ENCODE peak calls at places on chromosomes 16 and 17, in nine cellular contexts. T is heart right ventricle; A is left lung; N is CD8-positive, alpha-beta T cell; Q is body of pancreas; O is MM.1S; R is right atrium auricular region; U is adrenal gland; V is cardiac muscle cell. X is an unnamed sample. For H3K4me1, the result is how much of the 10 kb centered on the place peaks cover.

GRCh38 chr17:31631759-31632158 is 227.3 kb downstream of the COPRS start:
- DNase-seq in N (no peak), U (no peak), O (no peak), T (no peak), V (no peak), Q (no peak), A (no peak), R (peak), X (no peak)

GRCh38 chr16:57646388-57647039 is 18.1 kb downstream of the ADGRG1 start:
- DNase-seq in V (no peak), A (no peak), U (no peak), O (no peak), R (no peak), N (no peak), T (no peak), Q (no peak), X (no peak)

GRCh38 chr17:58686980-58687379 is 4.9 kb downstream of the TEX14 start:
- DNase-seq in V (no peak), R (no peak), T (no peak), Q (no peak), A (no peak), O (no peak), N (no peak), U (no peak), X (no peak)

GRCh38 chr16:24009060-24009459 is 173.3 kb downstream of the PRKCB start:
- DNase-seq in O (no peak), V (no peak), T (no peak), A (no peak), R (no peak), U (no peak), N (no peak), Q (no peak), X (no peak)

GRCh38 chr16:87244646-87245197 is 72.5 kb downstream of the C16orf95 start:
- DNase-seq in A (no peak), U (no peak), T (no peak), O (no peak), Q (no peak), V (no peak), R (no peak), N (no peak), X (no peak)

GRCh38 chr17:56887105-56887504 is 26.7 kb downstream of the TRIM25 start:
- DNase-seq in Q (no peak), N (no peak), O (no peak), U (no peak), R (no peak), T (no peak), V (no peak), A (no peak), X (no peak)

GRCh38 chr17:57051886-57052342 is 33.1 kb upstream of the AKAP1 start:
- DNase-seq in V (no peak), Q (no peak), R (no peak), T (no peak), N (no peak), U (no peak), A (no peak), O (no peak), X (no peak)

GRCh38 chr16:80259289-80259805 is 281.4 kb upstream of the DYNLRB2 start:
- DNase-seq in T (no peak), N (no peak), U (no peak), R (no peak), V (no peak), Q (no peak), O (no peak), A (no peak), X (no peak)

GRCh38 chr17:64641499-64641898 is 20.6 kb downstream of the SMURF2 start:
- DNase-seq in A (no peak), N (no peak), R (no peak), Q (peak), U (peak), O (no peak), T (no peak), V (peak), X (no peak)

GRCh38 chr16:30769379-30770089 is 7.4 kb downstream of the RNF40 start:
- DNase-seq in O (no peak), V (no peak), R (no peak), T (no peak), U (no peak), Q (no peak), N (no peak), A (peak), X (no peak)

GRCh38 chr16:63050391-63050790 is 1014.2 kb upstream of the CDH8 start:
- DNase-seq in T (no peak), U (no peak), A (no peak), R (no peak), N (no peak), Q (no peak), V (no peak), O (peak), X (no peak)

GRCh38 chr17:44636562-44636961 is 19.7 kb upstream of the MEIOC start:
- DNase-seq in N (no peak), Q (no peak), R (no peak), A (no peak), U (no peak), T (no peak), O (peak), V (peak), X (no peak)

GRCh38 chr17:65072577-65073178 is 16.1 kb upstream of the GNA13 start:
- DNase-seq in A (no peak), V (no peak), O (no peak), N (no peak), T (no peak), Q (no peak), R (no peak), U (no peak), X (no peak)

GRCh38 chr16:67666032-67666537 is 465 bp downstream of the ENKD1 start:
- DNase-seq in A (no peak), T (no peak), R (no peak), O (no peak), Q (peak), V (peak), N (no peak), U (peak), X (no peak)

GRCh38 chr16:12097523-12098428 is 121.2 kb downstream of the SNX29 start:
- DNase-seq in U (peak), A (no peak), O (no peak), R (peak), Q (no peak), V (peak), N (no peak), T (peak), X (no peak)

GRCh38 chr17:32596666-32597065 is 109.9 kb downstream of the CDK5R1 start:
- DNase-seq in A (no peak), R (no peak), N (no peak), V (peak), Q (no peak), U (no peak), T (no peak), O (peak), X (no peak)

GRCh38 chr17:29344201-29344856 is 45.8 kb upstream of the TAOK1 start:
- DNase-seq in O (no peak), R (no peak), A (no peak), V (no peak), N (no peak), U (no peak), Q (no peak), T (no peak), X (no peak)

GRCh38 chr17:40322417-40323315 is 13.7 kb downstream of the RARA start:
- DNase-seq in U (peak), A (peak), O (peak), V (peak), T (peak), Q (peak), R (no peak), N (peak), X (peak)

GRCh38 chr17:78132086-78132676 is 1.6 kb downstream of the TMC8 start:
- DNase-seq in V (no peak), Q (peak), R (no peak), N (peak), A (peak), U (no peak), T (no peak), O (peak), X (peak)

GRCh38 chr17:78133179-78133951 is 2.8 kb downstream of the TMC8 start:
- DNase-seq in Q (no peak), O (no peak), T (no peak), A (no peak), R (no peak), V (no peak), U (no peak), N (no peak), X (no peak)

GRCh38 chr17:78133971-78134898 is 3.7 kb downstream of the TMC8 start:
- DNase-seq in U (peak), R (no peak), N (peak), V (peak), A (peak), O (peak), T (no peak), Q (peak), X (peak)

GRCh38 chr17:78131172-78132085 is 858 bp downstream of the TMC8 start:
- DNase-seq in Q (no peak), T (no peak), A (no peak), N (peak), U (no peak), O (peak), R (no peak), V (no peak), X (peak)

GRCh38 chr17:78132767-78133178 is 2.2 kb downstream of the TMC8 start:
- DNase-seq in Q (no peak), O (no peak), V (no peak), A (no peak), T (no peak), N (no peak), R (no peak), U (no peak), X (no peak)
- H3K4me1 ChIP-seq in Q (under half), O (under half), V (under half), A (half or more), T (under half), N (half or more), R (half or more), U (under half), X (half or more)

DNA sequence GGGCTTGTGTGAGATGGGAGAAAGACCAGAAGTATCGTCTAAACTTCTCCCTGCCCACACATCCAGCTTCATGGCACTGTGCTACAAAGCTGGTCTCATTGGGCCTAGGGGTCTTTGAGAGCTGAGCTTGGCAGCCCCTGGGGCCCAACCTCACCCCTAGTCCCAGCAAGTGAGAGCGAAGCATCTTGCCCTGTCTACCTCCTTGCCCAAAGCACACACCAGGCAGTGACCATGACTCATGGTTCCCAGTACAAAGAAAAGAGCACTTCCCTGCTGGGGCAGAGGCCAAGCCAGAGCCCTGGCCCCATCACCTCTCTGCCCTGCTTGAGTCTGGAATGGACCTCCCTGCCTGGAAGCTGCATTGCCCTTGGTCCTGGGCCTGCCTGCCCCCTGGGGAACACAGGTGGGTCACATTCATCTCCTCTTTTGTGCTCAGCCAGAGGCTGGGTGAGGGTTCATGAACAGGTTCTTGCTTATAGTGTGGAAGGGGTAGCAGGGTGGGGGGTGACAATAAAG is 1.2 kb downstream of the SLC16A5 start:
- DNase-seq in U (no peak), R (no peak), Q (no peak), A (peak), N (no peak), V (no peak), T (peak), O (no peak), X (no peak)
- H3K4me3 ChIP-seq in U (no peak), R (peak), Q (no peak), A (no peak), N (no peak), V (no peak), T (no peak), O (no peak), X (no peak)

GRCh38 chr17:47230864-47231263 is 21.7 kb downstream of the MYL4 start:
- DNase-seq in U (no peak), R (no peak), V (no peak), T (no peak), A (no peak), O (peak), N (no peak), Q (no peak), X (no peak)
- H3K27ac ChIP-seq in U (no peak), R (no peak), V (no peak), T (no peak), A (no peak), O (no peak), N (no peak), Q (no peak), X (no peak)

GRCh38 chr16:85607796-85608514 is 5.2 kb upstream of the GSE1 start:
- DNase-seq in O (no peak), U (no peak), N (no peak), A (no peak), Q (no peak), V (no peak), T (no peak), R (no peak), X (no peak)

GRCh38 chr16:85605051-85605911 is 7.8 kb upstream of the GSE1 start:
- DNase-seq in U (no peak), A (no peak), O (no peak), Q (no peak), T (no peak), N (no peak), R (no peak), V (no peak), X (no peak)

GRCh38 chr16:85607331-85607765 is 5.8 kb upstream of the GSE1 start:
- DNase-seq in T (no peak), O (no peak), U (no peak), V (peak), N (no peak), R (no peak), A (no peak), Q (peak), X (no peak)

GRCh38 chr16:85606920-85607319 is 6.2 kb upstream of the GSE1 start:
- DNase-seq in T (no peak), R (no peak), O (no peak), V (no peak), A (no peak), Q (no peak), N (no peak), U (no peak), X (no peak)

DNA sequence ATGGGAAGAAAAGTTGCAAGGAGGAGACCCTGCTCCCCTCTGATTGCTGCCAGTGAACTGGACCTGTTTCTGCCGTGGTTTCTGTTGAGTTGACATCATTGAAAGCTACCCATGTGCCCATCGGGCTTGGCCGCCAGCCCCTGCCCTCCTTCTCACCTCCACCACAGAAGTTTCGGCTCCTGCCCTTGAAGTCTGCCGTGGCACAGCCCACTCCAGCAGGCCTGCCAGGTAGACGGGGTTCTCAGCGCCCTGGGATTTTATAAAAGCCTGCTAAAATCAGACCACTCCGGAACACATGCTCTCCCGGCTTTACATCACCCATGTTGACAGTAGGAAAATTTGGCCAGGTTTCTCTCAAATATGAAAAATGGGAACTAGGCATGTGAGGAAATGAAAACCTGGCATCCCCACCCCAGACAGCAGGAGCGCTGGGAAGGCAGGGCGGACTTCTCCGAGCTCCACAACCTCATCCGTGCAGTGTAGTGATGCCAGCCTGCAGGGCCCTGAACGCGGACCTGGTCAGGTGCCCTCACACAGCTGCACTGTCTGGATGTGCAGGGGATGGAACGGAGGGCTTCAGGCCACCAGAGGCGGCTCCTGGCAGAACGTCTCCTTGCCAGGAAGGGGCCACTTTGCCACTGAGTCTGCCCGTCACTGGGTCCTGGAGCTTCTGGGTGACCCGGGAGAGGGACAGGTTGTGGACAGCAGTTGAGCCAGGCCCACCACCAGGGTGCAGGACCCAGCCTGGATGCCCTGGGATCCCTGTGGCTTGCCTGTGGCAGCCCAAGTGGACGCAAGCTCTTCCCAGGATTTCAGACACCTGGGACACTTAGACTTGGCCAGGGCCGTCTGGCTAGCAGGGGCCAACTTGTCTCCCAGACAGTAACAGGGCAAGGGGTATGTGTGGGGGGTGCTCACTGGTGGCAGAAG is 6.9 kb upstream of the GSE1 start:
- DNase-seq in O (no peak), V (no peak), T (no peak), A (no peak), R (no peak), U (no peak), Q (peak), N (no peak), X (no peak)
- H3K4me1 ChIP-seq in O (under half), V (half or more), T (under half), A (half or more), R (half or more), U (under half), Q (half or more), N (under half), X (under half)

GRCh38 chr17:76384987-76385891 is 830 bp downstream of the SPHK1 start:
- DNase-seq in A (peak), N (no peak), U (no peak), R (peak), T (peak), Q (peak), V (peak), O (no peak), X (peak)

GRCh38 chr17:76383645-76384221 is 676 bp upstream of the SPHK1 start:
- DNase-seq in N (peak), U (no peak), V (peak), A (peak), O (peak), Q (peak), T (peak), R (no peak), X (peak)

GRCh38 chr17:76384222-76384986 is at the start of gene SPHK1:
- DNase-seq in T (peak), O (peak), A (peak), U (peak), V (peak), R (no peak), Q (peak), N (peak), X (peak)

GRCh38 chr17:76386966-76387765 is 2.8 kb downstream of the SPHK1 start:
- DNase-seq in V (no peak), R (no peak), A (no peak), Q (no peak), O (no peak), U (no peak), T (no peak), N (no peak), X (no peak)

DNA sequence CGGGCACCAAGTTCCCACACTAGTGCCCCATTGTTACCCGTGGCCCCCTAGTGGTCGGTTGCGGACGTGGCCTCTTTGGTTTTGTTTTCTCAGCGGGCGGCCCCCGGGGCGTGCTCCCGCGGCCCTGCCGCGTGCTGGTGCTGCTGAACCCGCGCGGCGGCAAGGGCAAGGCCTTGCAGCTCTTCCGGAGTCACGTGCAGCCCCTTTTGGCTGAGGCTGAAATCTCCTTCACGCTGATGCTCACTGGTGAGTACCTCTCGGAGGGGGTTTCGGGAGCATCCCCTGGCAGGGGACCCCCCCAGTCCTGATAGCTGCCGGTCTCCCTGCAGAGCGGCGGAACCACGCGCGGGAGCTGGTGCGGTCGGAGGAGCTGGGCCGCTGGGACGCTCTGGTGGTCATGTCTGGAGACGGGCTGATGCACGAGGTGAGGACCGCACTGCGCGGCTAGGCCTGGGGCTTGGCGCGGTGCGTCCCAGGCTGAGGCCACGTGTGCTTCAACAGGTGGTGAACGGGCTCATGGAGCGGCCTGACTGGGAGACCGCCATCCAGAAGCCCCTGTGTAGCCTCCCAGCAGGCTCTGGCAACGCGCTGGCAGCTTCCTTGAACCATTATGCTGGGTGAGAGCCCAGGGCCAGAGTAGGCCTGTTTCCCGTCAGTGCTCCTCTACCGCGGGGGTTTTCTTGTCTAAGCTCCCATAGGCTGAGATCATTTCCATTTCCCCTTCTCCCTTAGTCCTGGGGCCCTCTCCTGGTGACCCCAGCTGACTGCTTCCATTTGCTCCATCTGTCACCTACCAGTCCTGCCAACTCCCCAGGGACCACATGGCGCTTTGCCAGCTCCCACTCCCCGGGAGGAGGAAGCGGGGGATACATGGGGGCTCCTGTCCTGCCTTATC is 1.7 kb downstream of the SPHK1 start:
- DNase-seq in Q (peak), A (peak), R (peak), O (peak), T (peak), N (peak), U (peak), V (peak), X (peak)
- H3K4me3 ChIP-seq in Q (no peak), A (peak), R (peak), O (peak), T (peak), N (peak), U (no peak), V (peak), X (no peak)